ENCODE peak calls at places on chromosomes 1 and 21, in seven cellular contexts. C is endothelial cell of umbilical vein, F is uterus, U is testis, Q is A549, B is GM12891, J is GM12892. Z is an unnamed sample.

GRCh38 chr1:99005142-99005491 is 456 bp upstream of the PLPPR5 start:
- DNase-seq in C (no peak), U (peak; percentile 29), J (no peak), B (no peak), F (no peak), Q (no peak), Z (no peak)

GRCh38 chr21:42480736-42481135 is 15.3 kb downstream of the RSPH1 start:
- DNase-seq in F (no peak), Q (no peak), C (no peak), J (no peak), U (no peak), B (no peak), Z (no peak)

GRCh38 chr1:113993766-113994165 is 14.5 kb downstream of the OLFML3 start:
- DNase-seq in B (no peak), F (no peak), C (no peak), U (no peak), J (no peak), Q (no peak), Z (no peak)

GRCh38 chr1:219347843-219348475 is 174.3 kb downstream of the LYPLAL1 start:
- DNase-seq in Q (no peak), J (no peak), F (peak; percentile 30), B (no peak), U (peak; percentile 14), C (no peak), Z (no peak)

GRCh38 chr1:237041795-237042466 is at the start of gene RYR2:
- DNase-seq in C (no peak), Q (peak; percentile 36), F (no peak), U (peak; percentile 64), J (no peak), B (peak; percentile 21), Z (no peak)

GRCh38 chr1:26768755-26769154 is 19.0 kb upstream of the PIGV start:
- DNase-seq in U (no peak), C (peak; percentile 90), F (no peak), B (no peak), Q (no peak), J (no peak), Z (no peak)

GRCh38 chr1:185083818-185084217 is 38.5 kb downstream of the RNF2 start:
- DNase-seq in J (no peak), C (no peak), B (no peak), Q (no peak), U (no peak), F (no peak), Z (no peak)

GRCh38 chr1:166121010-166121409 is 45.8 kb downstream of the FAM78B start:
- DNase-seq in J (no peak), F (no peak), C (no peak), U (no peak), Q (no peak), B (no peak), Z (no peak)

GRCh38 chr1:160129966-160130365 is 14.4 kb downstream of the ATP1A2 start:
- DNase-seq in F (no peak), Q (no peak), C (no peak), B (no peak), U (no peak), J (no peak), Z (no peak)

GRCh38 chr1:12600880-12601633 is 17.0 kb downstream of the DHRS3 start:
- DNase-seq in B (peak; percentile 40), C (peak; percentile 56), Q (peak; percentile 75), U (no peak), J (no peak), F (no peak), Z (no peak)

GRCh38 chr1:8350914-8351684 is 33.2 kb downstream of the SLC45A1 start:
- DNase-seq in B (no peak), F (peak; percentile 29), Q (no peak), U (no peak), C (no peak), J (no peak), Z (no peak)

GRCh38 chr1:31348449-31348848 is 24.4 kb downstream of the FABP3 start:
- DNase-seq in F (no peak), C (no peak), B (no peak), Q (no peak), J (no peak), U (no peak), Z (no peak)

GRCh38 chr1:230376296-230376695 is 49.8 kb downstream of the PGBD5 start:
- DNase-seq in Q (no peak), F (no peak), U (no peak), B (no peak), J (no peak), C (no peak), Z (no peak)

GRCh38 chr1:12546771-12547585 is 71.0 kb downstream of the DHRS3 start:
- DNase-seq in J (no peak), B (no peak), U (peak; percentile 69), F (no peak), Q (no peak), C (no peak), Z (no peak)

GRCh38 chr1:213484333-213484732 is 433.3 kb downstream of the RPS6KC1 start:
- DNase-seq in Q (no peak), C (no peak), J (no peak), B (no peak), U (no peak), F (no peak), Z (no peak)

GRCh38 chr1:41362749-41363631 is 1.8 kb downstream of the FOXO6 start:
- DNase-seq in F (no peak), U (no peak), J (peak; percentile 8), Q (no peak), C (no peak), B (no peak), Z (peak; percentile 25)

GRCh38 chr1:234554157-234554477 is 55.9 kb downstream of the IRF2BP2 start:
- DNase-seq in U (no peak), C (no peak), F (peak; percentile 10), Q (no peak), B (no peak), J (no peak), Z (no peak)

GRCh38 chr21:25199944-25200343 is 407.3 kb downstream of the MRPL39 start:
- DNase-seq in C (no peak), B (no peak), Q (no peak), F (no peak), U (no peak), J (no peak), Z (no peak)

GRCh38 chr1:24102966-24103365 is 9.0 kb downstream of the MYOM3 start:
- DNase-seq in F (no peak), C (no peak), U (peak; percentile 68), Q (peak; percentile 23), J (no peak), B (no peak), Z (no peak)

GRCh38 chr1:24104854-24105253 is 7.1 kb downstream of the MYOM3 start:
- DNase-seq in U (no peak), Q (no peak), F (no peak), C (no peak), B (no peak), J (no peak), Z (no peak)

GRCh38 chr1:24107462-24108225 is 4.3 kb downstream of the MYOM3 start:
- DNase-seq in J (no peak), F (no peak), B (no peak), C (peak; percentile 24), U (no peak), Q (peak; percentile 59), Z (peak; percentile 81)

GRCh38 chr1:24103879-24104278 is 8.1 kb downstream of the MYOM3 start:
- DNase-seq in U (no peak), B (no peak), F (no peak), J (no peak), C (no peak), Q (no peak), Z (no peak)

GRCh38 chr1:24105368-24106160 is 6.4 kb downstream of the MYOM3 start:
- DNase-seq in B (no peak), F (no peak), U (peak; percentile 53), Q (no peak), J (no peak), C (no peak), Z (no peak)
- TF ChIP-seq POLR2A in B (no peak), F (no peak), U (no peak), Q (no peak), J (no peak), C (no peak), Z (no peak)

GRCh38 chr1:192580351-192580962 is 4.9 kb downstream of the RGS1 start:
- DNase-seq in U (no peak), C (peak; percentile 75), Q (peak; percentile 64), J (no peak), B (no peak), F (no peak), Z (no peak)
- TF ChIP-seq POLR2A in U (no peak), C (no peak), Q (no peak), J (peak; percentile 99), B (peak; percentile 99), F (no peak), Z (no peak)

GRCh38 chr1:1781526-1781903 is 3.2 kb upstream of the NADK start:
- DNase-seq in J (no peak), F (no peak), U (peak; percentile 36), Q (no peak), B (no peak), C (no peak), Z (no peak)

GRCh38 chr1:1784933-1785332 is 6.7 kb upstream of the NADK start:
- DNase-seq in J (no peak), U (no peak), F (no peak), C (no peak), B (no peak), Q (no peak), Z (no peak)

GRCh38 chr1:1783320-1783719 is 5.0 kb upstream of the NADK start:
- DNase-seq in Q (no peak), J (no peak), U (no peak), F (no peak), C (no peak), B (no peak), Z (no peak)

GRCh38 chr1:1780598-1781525 is 2.6 kb upstream of the NADK start:
- DNase-seq in U (no peak), F (no peak), J (no peak), B (no peak), C (no peak), Q (no peak), Z (no peak)

GRCh38 chr1:1782399-1783221 is 4.3 kb upstream of the NADK start:
- DNase-seq in B (no peak), F (peak; percentile 48), J (no peak), U (peak; percentile 78), C (peak; percentile 67), Q (peak; percentile 57), Z (peak; percentile 63)
- TF ChIP-seq POLR2A in B (peak; percentile 22), F (no peak), J (no peak), U (no peak), C (peak; percentile 43), Q (no peak), Z (no peak)

DNA sequence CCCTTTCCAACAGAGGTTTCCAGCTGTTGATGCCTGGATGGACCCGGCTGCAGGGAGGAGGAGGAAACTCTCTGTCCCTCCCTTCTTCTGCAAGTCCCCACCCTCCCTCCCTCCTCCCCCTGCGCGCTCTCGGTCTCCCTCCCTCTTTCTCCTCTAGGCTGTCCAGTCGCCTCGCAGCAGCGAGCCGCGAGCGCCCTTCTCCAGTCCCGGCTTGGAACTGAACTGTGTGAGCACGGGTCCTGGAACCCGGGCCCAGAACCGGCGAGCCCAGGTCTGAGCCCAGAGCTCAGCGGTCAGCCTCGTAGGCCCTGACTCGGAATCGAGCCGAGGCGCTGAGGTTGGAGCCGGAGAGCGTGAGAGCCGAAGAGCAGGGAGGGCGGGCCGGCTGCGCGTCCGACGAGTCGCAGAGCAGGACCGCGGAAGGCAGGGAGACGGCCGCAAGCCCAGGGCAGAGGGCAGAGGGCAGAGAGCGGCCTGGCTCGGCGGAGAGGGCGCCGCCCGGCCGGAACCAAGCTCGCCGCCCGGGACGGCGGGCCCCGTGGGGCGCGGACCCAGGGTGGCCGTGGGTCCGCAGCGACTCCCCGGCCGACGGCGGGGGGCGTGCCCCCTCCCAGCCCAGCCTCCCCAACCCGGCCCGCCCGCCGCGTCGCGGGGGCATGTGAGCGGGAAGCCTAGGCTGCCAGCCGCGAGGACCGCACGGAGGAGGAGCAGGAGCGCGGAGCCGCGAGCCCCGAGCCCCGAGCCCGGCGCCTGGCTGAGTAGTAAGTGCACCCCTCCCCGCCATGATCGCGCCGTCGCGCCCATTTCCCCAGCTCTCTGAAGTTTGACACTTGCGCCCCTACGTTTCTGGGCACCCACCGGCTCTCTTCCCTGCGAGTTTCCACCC is at the start of gene SOX13:
- DNase-seq in U (peak; percentile 94), F (peak; percentile 94), J (no peak), B (no peak), C (peak; percentile 86), Q (peak; percentile 91), Z (peak; percentile 88)
- TF ChIP-seq POLR2A in U (peak; percentile 49), F (peak; percentile 75), J (no peak), B (no peak), C (peak; percentile 94), Q (peak; percentile 97), Z (peak; percentile 97)